ENCODE peak calls at places on chromosome 7, in eight cellular contexts. V, O, Y, K, U, L, R and Q are unnamed samples.

GRCh38 chr7:46478046-46478445 is 557.0 kb upstream of the IGFBP3 start:
- DNase-seq in R (no peak), O (no peak), K (no peak), V (no peak), Y (no peak), U (no peak), L (no peak), Q (no peak)

GRCh38 chr7:116367171-116367813 is 132.2 kb upstream of the CAV2 start:
- DNase-seq in K (no peak), L (no peak), O (no peak), V (no peak), U (no peak), R (no peak), Y (no peak), Q (no peak)

GRCh38 chr7:128777156-128778123 is 1.8 kb upstream of the OPN1SW start:
- DNase-seq in K (no peak), O (no peak), U (no peak), L (no peak), R (no peak), Y (no peak), V (no peak), Q (no peak)

GRCh38 chr7:15199482-15199881 is 296.9 kb upstream of the DGKB start:
- DNase-seq in L (no peak), R (no peak), U (no peak), Y (no peak), V (no peak), K (no peak), O (peak), Q (no peak)

GRCh38 chr7:56077681-56078080 is 13.6 kb downstream of the SUMF2 start:
- DNase-seq in U (no peak), O (no peak), V (no peak), Y (no peak), K (peak), R (no peak), L (no peak), Q (no peak)

GRCh38 chr7:3042301-3042700 is 1.4 kb downstream of the CARD11 start:
- DNase-seq in K (no peak), V (no peak), L (no peak), Y (no peak), O (no peak), U (no peak), R (no peak), Q (no peak)

GRCh38 chr7:84603545-84603944 is 409.0 kb upstream of the SEMA3A start:
- DNase-seq in K (no peak), R (no peak), V (no peak), L (no peak), O (no peak), Y (no peak), U (no peak), Q (no peak)

GRCh38 chr7:106217089-106217542 is 67.7 kb downstream of the NAMPT start:
- DNase-seq in L (no peak), Y (peak), O (peak), R (no peak), K (peak), V (no peak), U (no peak), Q (no peak)

GRCh38 chr7:116185956-116186355 is 24.4 kb upstream of the TES start:
- DNase-seq in O (peak), R (no peak), U (no peak), Y (no peak), V (no peak), K (no peak), L (no peak), Q (no peak)

GRCh38 chr7:90749774-90750173 is 153.7 kb downstream of the CDK14 start:
- DNase-seq in K (no peak), R (no peak), L (no peak), V (no peak), Y (no peak), O (peak), U (no peak), Q (no peak)

GRCh38 chr7:28123752-28124151 is 56.8 kb downstream of the JAZF1 start:
- DNase-seq in O (no peak), Y (no peak), L (no peak), R (no peak), V (no peak), K (no peak), U (no peak), Q (no peak)

GRCh38 chr7:139231513-139232376 is 708 bp downstream of the UBN2 start:
- DNase-seq in Y (peak), O (peak), L (peak), R (peak), U (no peak), K (peak), V (peak), Q (peak)